ENCODE peak calls at places on chromosomes 11 and 22, in nine cellular contexts. X, N, B, M, Z, K, R, Q and D are unnamed samples.

GRCh38 chr22:17842386-17842785 is 68.1 kb upstream of the BID start:
- DNase-seq in Q (peak; percentile 11), X (no peak), K (no peak), R (no peak), M (no peak), N (no peak), B (peak; percentile 15), Z (peak; percentile 52), D (no peak)

GRCh38 chr11:26228778-26229177 is 103.2 kb upstream of the ANO3 start:
- DNase-seq in Q (no peak), R (no peak), N (no peak), B (peak; percentile 40), Z (no peak), K (no peak), X (no peak), M (no peak), D (no peak)

GRCh38 chr11:76615950-76616349 is 54.6 kb downstream of the LRRC32 start:
- DNase-seq in Q (no peak), B (peak; percentile 96), K (no peak), R (no peak), Z (peak; percentile 88), X (peak; percentile 91), N (no peak), M (peak; percentile 74), D (peak; percentile 43)

GRCh38 chr11:69915501-69916250 is 96.5 kb upstream of the FGF3 start:
- DNase-seq in M (peak; percentile 86), Q (peak; percentile 7), B (peak; percentile 77), X (peak; percentile 94), Z (peak; percentile 93), K (peak; percentile 21), N (peak; percentile 90), R (peak; percentile 90), D (peak; percentile 66)

GRCh38 chr11:133951484-133952198 is 5.1 kb downstream of the IGSF9B start:
- DNase-seq in Z (no peak), K (no peak), X (peak; percentile 90), N (no peak), R (no peak), Q (no peak), M (no peak), B (peak; percentile 40), D (no peak)

GRCh38 chr22:37024339-37025157 is 5.0 kb downstream of the MPST start:
- DNase-seq in Z (no peak), Q (no peak), R (no peak), M (no peak), K (no peak), B (no peak), N (no peak), X (no peak), D (no peak)

GRCh38 chr11:22561283-22561682 is 64.3 kb downstream of the FANCF start:
- DNase-seq in M (no peak), Q (no peak), N (no peak), X (no peak), B (no peak), K (no peak), Z (no peak), R (no peak), D (no peak)

GRCh38 chr22:29731058-29731850 is 11.5 kb downstream of the CABP7 start:
- DNase-seq in N (no peak), B (no peak), M (no peak), Z (no peak), X (no peak), R (no peak), K (no peak), Q (no peak), D (no peak)

GRCh38 chr11:28123151-28123571 is 15.0 kb downstream of the METTL15 start:
- DNase-seq in K (no peak), M (no peak), Z (no peak), B (no peak), Q (no peak), X (no peak), R (no peak), N (no peak), D (no peak)

GRCh38 chr11:86722041-86722440 is 49.6 kb upstream of the ME3 start:
- DNase-seq in N (no peak), Z (no peak), R (no peak), Q (no peak), M (no peak), B (peak; percentile 74), K (no peak), X (no peak), D (no peak)

GRCh38 chr11:10400856-10401255 is 54.2 kb upstream of the AMPD3 start:
- DNase-seq in B (no peak), Q (no peak), M (no peak), Z (no peak), R (no peak), K (no peak), X (no peak), N (no peak), D (no peak)

GRCh38 chr11:33268945-33269567 is 11.9 kb downstream of the HIPK3 start:
- DNase-seq in X (no peak), N (no peak), M (no peak), Q (no peak), B (peak; percentile 59), K (no peak), R (no peak), Z (no peak), D (no peak)

GRCh38 chr11:99773646-99774045 is 752.9 kb downstream of the CNTN5 start:
- DNase-seq in N (peak; percentile 19), Z (no peak), R (no peak), B (peak; percentile 3), X (no peak), K (no peak), M (no peak), Q (no peak), D (no peak)

DNA sequence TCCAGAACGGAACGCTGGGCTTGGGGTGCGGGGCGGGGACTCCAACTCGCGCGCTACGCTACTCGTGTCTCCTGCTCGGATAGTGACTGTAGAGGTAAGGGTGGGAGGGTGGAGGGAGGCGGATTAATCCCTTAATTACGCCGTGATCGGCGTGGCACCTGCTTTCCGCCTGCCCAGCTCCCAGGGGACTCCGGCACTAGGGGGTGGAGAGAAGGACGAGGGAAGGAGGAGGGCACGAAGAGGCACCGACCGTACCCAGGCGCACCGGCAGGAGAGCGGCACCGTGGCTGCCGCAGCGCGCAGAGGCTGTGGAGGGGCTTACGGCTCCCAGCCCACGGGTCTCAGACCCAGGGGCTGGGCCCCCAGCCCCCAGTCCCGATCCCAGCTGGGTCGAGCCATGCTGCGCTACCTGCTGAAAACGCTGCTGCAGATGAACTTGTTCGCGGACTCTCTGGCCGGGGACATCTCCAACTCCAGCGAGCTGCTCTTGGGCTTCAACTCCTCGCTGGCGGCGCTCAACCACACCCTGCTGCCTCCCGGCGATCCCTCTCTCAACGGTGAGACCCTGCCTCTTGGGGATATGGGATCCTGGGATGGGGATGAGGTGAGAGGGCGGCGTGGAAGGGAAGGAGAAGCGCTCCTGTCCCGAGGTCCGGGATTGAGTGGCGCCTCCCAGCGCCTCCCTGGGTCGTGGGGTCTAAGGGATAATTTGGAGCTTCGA is at the start of gene ROBO3:
- DNase-seq in Q (no peak), K (no peak), Z (no peak), R (peak; percentile 60), N (no peak), X (no peak), B (no peak), M (no peak), D (no peak)
- H3K4me1 ChIP-seq in Q (peaks cover 47% of the 10 kb centered on the region), K (peaks cover 29% of the 10 kb centered on the region), Z (peaks cover 21% of the 10 kb centered on the region), R (peaks cover 3% of the 10 kb centered on the region), N (peaks cover 11% of the 10 kb centered on the region), X (peaks cover 36% of the 10 kb centered on the region), B (peaks cover 12% of the 10 kb centered on the region), M (peaks cover 62% of the 10 kb centered on the region), D (peaks cover 13% of the 10 kb centered on the region)

GRCh38 chr22:49212466-49212865 is 615.2 kb downstream of the BRD1 start:
- DNase-seq in N (no peak), K (no peak), M (peak; percentile 6), B (no peak), Q (no peak), R (peak; percentile 45), X (peak; percentile 39), Z (no peak), D (no peak)

GRCh38 chr22:49213731-49214352 is 613.8 kb downstream of the BRD1 start:
- DNase-seq in K (no peak), R (peak; percentile 21), Q (no peak), N (no peak), B (no peak), M (peak; percentile 3), X (no peak), Z (no peak), D (no peak)

GRCh38 chr22:49210606-49211005 is 617.1 kb downstream of the BRD1 start:
- DNase-seq in Z (no peak), M (peak; percentile 4), R (peak; percentile 23), X (peak; percentile 40), B (no peak), N (no peak), K (no peak), Q (no peak), D (no peak)

GRCh38 chr22:49211176-49211575 is 616.5 kb downstream of the BRD1 start:
- DNase-seq in Q (no peak), Z (no peak), B (no peak), X (peak; percentile 24), N (no peak), K (no peak), M (peak; percentile 3), R (peak; percentile 33), D (no peak)

DNA sequence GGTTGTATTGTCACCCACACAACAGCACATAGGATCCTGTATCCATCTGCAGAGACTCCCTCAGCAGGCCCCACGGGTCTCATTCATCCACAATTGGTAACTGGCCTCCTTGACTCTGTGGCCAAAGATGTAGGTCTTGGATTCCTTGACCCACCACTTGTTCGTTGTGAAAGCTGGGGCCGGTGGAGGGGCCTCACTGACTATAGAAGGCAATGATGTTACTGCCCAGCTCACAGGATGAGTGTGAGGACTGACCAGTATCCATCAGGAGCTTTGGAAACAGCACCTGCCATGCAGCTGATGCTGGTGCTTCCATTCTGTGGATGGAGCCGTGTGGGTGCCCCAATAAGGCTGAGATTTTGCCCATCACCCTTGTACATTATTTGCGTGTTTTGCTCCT is 615.7 kb downstream of the BRD1 start:
- DNase-seq in Z (no peak), M (peak; percentile 1), Q (no peak), K (no peak), B (no peak), R (peak; percentile 28), X (peak; percentile 40), N (no peak), D (no peak)
- TF ChIP-seq CTCF in Z (no peak), M (no peak), Q (no peak), K (no peak), B (no peak), R (no peak), X (no peak), N (no peak), D (no peak)

GRCh38 chr11:637593-638507 is 781 bp downstream of the DRD4 start:
- DNase-seq in R (no peak), X (no peak), M (no peak), Q (no peak), Z (no peak), K (no peak), N (peak; percentile 20), B (no peak), D (no peak)
- H3K4me1 ChIP-seq in R (no peaks in the 10 kb centered on the region), X (peaks cover 15% of the 10 kb centered on the region), M (peaks cover 41% of the 10 kb centered on the region), Q (peaks cover 23% of the 10 kb centered on the region), Z (peaks cover 4% of the 10 kb centered on the region), K (peaks cover 7% of the 10 kb centered on the region), N (peaks cover 22% of the 10 kb centered on the region), B (peaks cover 25% of the 10 kb centered on the region), D (no peaks in the 10 kb centered on the region)

DNA sequence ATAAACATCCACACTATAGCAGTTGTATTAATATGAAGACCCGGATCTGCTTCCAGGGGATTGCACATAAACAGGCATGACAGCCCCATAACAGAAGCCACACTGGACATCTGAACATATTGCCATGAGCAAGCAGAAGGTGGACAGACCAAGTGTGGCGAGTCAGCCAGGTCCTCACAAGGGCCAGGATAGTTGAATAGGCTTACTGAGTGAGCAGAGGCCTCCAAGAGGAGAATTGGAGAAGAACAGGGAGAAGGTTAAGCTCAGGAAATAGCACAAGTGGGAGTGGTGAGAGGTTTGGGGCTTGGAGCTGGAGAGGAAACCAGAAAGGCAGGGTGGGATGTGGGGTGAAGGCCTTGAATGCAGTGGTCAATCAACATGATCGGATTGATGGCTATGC is 10.8 kb downstream of the SLC35C1 start:
- DNase-seq in X (no peak), Q (no peak), N (no peak), B (peak; percentile 41), K (no peak), M (no peak), Z (no peak), R (no peak), D (no peak)
- TF ChIP-seq CTCF in X (no peak), Q (no peak), N (no peak), B (no peak), K (no peak), M (no peak), Z (no peak), R (no peak), D (no peak)